ENCODE peak calls at places on chromosomes 16 and 17, in five cellular contexts. K is brain microvascular endothelial cell, P is GM13976, L is fibroblast of villous mesenchyme, X is foreskin fibroblast. H is an unnamed sample.

GRCh38 chr17:83200231-83200699 is 120.9 kb downstream of the METRNL start:
- DNase-seq in K (peak; percentile 92), P (peak; percentile 55), L (no peak), X (peak; percentile 71), H (no peak)

GRCh38 chr17:17714261-17714866 is 33.1 kb downstream of the RAI1 start:
- DNase-seq in K (no peak), P (no peak), L (no peak), X (no peak), H (no peak)

GRCh38 chr17:36731091-36731490 is 129.7 kb downstream of the MRM1 start:
- DNase-seq in K (no peak), P (no peak), L (no peak), X (no peak), H (no peak)

GRCh38 chr17:81022371-81022729 is 12.6 kb upstream of the BAIAP2 start:
- DNase-seq in K (no peak), P (no peak), L (no peak), X (no peak), H (no peak)

GRCh38 chr16:3654249-3654991 is at the start of gene DNASE1:
- DNase-seq in K (peak; percentile 28), P (peak; percentile 88), L (peak; percentile 61), X (peak; percentile 18), H (peak; percentile 80)

GRCh38 chr16:66264311-66265105 is 102.0 kb upstream of the CDH5 start:
- DNase-seq in K (no peak), P (no peak), L (peak; percentile 44), X (no peak), H (no peak)

GRCh38 chr17:73288534-73289302 is 23.1 kb downstream of the CDC42EP4 start:
- DNase-seq in K (no peak), P (no peak), L (no peak), X (no peak), H (no peak)

GRCh38 chr17:50447870-50448573 is 20.7 kb downstream of the CHAD start:
- DNase-seq in K (no peak), P (no peak), L (no peak), X (no peak), H (no peak)

GRCh38 chr16:52383640-52384292 is 163.2 kb downstream of the TOX3 start:
- DNase-seq in K (no peak), P (no peak), L (no peak), X (no peak), H (no peak)

GRCh38 chr16:57620316-57621231 is 7.9 kb upstream of the ADGRG1 start:
- DNase-seq in K (no peak), P (no peak), L (no peak), X (no peak), H (no peak)

GRCh38 chr16:58128721-58129096 is 472 bp downstream of the CFAP20 start:
- DNase-seq in K (no peak), P (no peak), L (no peak), X (no peak), H (peak; percentile 22)

GRCh38 chr17:1557355-1558095 is 5.1 kb downstream of the PITPNA start:
- DNase-seq in K (peak; percentile 44), P (no peak), L (peak; percentile 86), X (no peak), H (no peak)

GRCh38 chr17:14295676-14296075 is 5.2 kb upstream of the HS3ST3B1 start:
- DNase-seq in K (no peak), P (no peak), L (no peak), X (no peak), H (no peak)
- TF ChIP-seq CTCF in K (no peak), P (no peak), L (no peak), X (no peak), H (no peak)

GRCh38 chr17:35146214-35146833 is 1.3 kb upstream of the UNC45B start:
- DNase-seq in K (no peak), P (no peak), L (no peak), X (no peak), H (no peak)

GRCh38 chr17:35141681-35142466 is at the start of gene NLE1:
- DNase-seq in K (peak; percentile 69), P (peak; percentile 95), L (peak; percentile 65), X (peak; percentile 72), H (peak; percentile 94)

GRCh38 chr17:35144840-35145239 is 2.7 kb upstream of the NLE1 start:
- DNase-seq in K (no peak), P (no peak), L (no peak), X (no peak), H (no peak)

GRCh38 chr17:35138218-35138617 is 3.9 kb downstream of the NLE1 start:
- DNase-seq in K (no peak), P (no peak), L (no peak), X (no peak), H (no peak)

DNA sequence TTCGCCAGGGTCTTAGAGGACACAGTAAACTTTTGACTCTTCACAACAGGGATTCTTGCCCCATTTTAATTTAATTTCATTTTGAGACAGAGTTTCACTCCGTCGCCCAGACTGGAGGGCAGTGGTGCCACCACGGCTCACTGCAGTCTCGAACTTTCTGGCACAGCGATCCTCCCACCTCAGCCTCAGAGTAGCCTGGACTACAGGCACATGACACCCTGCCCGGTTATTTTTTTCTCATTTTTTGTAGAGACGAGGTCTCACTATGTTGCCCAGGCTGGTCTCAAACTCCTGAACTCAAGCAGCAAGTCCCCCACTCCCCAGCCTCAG is 329 bp upstream of the NLE1 start:
- DNase-seq in K (no peak), P (no peak), L (no peak), X (no peak), H (no peak)
- TF ChIP-seq CTCF in K (no peak), P (no peak), L (no peak), X (no peak), H (no peak)

DNA sequence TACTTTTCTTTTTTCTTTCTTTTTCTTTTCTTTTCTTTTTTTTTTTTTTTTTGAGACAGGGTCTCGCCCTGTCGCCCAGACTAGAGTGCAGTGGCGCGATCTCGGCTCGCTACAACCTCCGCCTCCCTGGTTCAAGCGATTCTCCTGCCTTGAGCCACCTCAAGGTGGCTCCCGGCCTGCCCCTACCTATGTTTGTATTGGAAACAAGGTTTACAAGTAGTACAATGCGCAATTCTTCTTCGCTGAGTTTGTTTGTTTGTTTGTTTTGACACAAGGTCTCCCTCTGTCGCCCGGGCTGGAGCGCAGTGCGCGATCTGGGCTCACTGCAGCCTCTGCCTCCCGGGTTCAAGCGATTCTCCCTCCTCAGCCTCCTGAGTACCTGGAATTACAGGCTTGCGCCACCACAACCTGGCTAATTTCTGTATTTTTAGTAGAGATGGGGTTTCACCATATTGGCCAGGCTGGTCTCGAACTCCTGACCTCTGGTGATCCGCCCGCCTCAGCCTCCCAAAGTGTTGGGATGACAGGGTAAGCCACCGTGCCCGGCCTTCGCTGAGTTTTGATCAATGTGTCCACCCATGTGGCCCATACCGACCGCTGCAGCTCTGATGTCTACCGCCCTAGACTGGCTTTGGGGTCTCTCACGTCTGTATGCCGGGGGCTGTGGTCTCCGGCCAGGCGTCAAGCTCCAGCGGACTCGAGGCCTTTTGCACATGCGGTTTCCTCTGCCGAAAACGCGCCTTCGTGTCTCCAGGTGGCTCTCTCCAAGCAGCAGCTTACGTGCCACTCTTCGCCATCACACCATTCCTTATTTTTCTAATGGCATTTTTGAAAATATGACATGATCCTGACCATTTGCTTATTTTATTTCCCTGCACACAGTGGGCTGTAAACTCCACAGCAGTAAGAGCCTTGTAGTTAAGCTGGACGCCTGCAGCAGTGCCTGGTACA is 1.1 kb upstream of the YBX2 start:
- DNase-seq in K (no peak), P (no peak), L (no peak), X (no peak), H (peak; percentile 34)
- TF ChIP-seq CTCF in K (no peak), P (no peak), L (no peak), X (no peak), H (no peak)

GRCh38 chr17:66426397-66427033 is 124.1 kb downstream of the PRKCA start:
- DNase-seq in K (no peak), P (peak; percentile 28), L (peak; percentile 35), X (no peak), H (peak; percentile 40)
- TF ChIP-seq CTCF in K (peak; percentile 54), P (no peak), L (peak; percentile 39), X (no peak), H (no peak)

DNA sequence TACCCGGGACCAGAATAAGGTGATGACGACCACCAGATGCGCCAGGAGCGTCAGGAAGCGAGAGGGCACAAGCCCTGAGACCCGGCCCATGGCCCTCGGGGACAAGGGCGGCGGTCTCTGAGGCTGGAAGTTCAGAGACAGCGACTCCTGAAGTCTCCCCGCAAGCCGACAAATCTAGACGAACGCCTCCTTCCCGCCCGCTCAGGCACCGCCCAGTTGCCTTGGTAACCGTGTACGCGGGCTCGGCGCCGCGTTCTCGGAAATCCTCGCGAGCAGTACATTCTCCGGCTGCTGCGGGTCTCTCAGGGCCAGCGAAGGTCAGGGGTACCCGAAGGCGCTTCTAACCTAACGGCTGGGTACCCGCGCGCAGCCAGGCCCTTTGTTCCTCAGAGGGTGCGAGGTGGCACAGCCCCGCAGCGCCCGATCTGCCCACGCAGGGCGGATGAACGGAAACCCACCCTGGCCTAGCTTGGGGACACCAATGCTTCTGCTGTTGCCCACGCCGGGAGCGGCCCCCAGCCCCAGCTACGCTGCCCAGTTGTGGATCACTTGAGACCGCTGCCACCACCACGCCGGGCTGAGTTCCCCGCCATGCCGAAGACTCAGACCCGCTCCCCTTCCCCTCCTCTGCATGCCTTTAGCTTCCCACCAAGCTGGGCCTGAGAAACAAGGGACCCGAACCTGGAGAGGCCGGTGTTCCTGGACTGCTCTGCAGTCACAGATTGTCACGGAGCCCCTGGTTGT is at the start of gene TMEM107:
- DNase-seq in K (peak; percentile 71), P (peak; percentile 91), L (peak; percentile 83), X (peak; percentile 78), H (peak; percentile 83)
- TF ChIP-seq CTCF in K (peak; percentile 8), P (no peak), L (peak; percentile 12), X (no peak), H (no peak)

GRCh38 chr17:45236002-45236606 is 14.4 kb downstream of the FMNL1 start:
- DNase-seq in K (no peak), P (no peak), L (no peak), X (no peak), H (no peak)
- TF ChIP-seq CTCF in K (no peak), P (no peak), L (no peak), X (no peak), H (no peak)

DNA sequence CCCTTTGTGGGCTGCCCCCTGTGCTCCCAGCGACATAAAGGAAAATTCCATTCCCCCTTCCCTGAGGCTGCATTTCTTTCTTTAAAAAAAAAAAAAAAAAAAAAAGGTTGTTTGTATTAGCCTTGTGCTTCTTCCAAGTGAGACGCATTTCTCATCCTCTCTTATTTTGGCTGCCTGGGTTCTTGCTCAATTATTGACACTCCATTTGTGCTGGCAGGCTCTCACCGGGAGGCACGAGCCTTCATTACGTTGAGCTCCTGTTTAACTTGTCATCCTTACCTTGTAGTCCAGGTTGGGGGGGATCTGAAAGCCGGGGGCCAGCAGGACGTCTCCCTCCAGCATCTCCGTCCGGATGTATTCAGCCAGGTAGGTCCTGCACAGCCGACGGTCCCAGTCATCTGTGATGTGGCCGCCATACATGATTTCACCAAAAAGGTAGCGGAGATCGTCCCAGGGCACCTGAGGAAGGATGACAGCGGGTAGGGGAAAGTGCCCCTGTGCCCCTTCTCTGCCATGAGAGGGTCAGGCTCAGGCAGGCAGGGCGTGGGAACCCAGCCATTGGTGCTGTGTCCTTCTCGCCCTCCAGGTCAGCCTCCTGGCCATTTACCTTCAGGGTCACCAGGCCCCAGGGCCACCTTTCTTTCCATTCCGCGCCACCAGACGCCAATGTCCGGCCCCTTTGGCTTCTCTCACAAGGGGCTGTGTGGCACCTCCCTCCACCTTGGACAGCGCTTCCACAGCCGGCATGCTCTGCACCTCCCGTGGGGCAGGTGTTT is 50.6 kb downstream of the PGS1 start:
- DNase-seq in K (no peak), P (no peak), L (peak; percentile 37), X (no peak), H (no peak)
- TF ChIP-seq CTCF in K (no peak), P (no peak), L (no peak), X (no peak), H (no peak)

H was measured in GM20000.